ENCODE peak calls at places on chromosomes 7 and 10, in ten cellular contexts. One of them, this sample, is unnamed.

GRCh38 chr10:7592627-7593026 is 74.1 kb downstream of the ITIH5 start:
- DNase-seq in osteoblast: no peak
- DNase-seq in tibial nerve: no peak
- DNase-seq in endothelial cell: no peak
- DNase-seq in GM06990: no peak
- DNase-seq in astrocyte of the cerebellum: no peak
- DNase-seq in glutamatergic neuron: no peak
- DNase-seq in epithelial cell of esophagus: no peak
- DNase-seq in psoas muscle: no peak
- DNase-seq in right atrium auricular region: no peak
- DNase-seq in this sample: no peak

GRCh38 chr10:84537447-84537931 is 209.1 kb downstream of the CCSER2 start:
- DNase-seq in osteoblast: peak; percentile 88
- DNase-seq in tibial nerve: no peak
- DNase-seq in endothelial cell: peak; percentile 47
- DNase-seq in GM06990: peak; percentile 25
- DNase-seq in astrocyte of the cerebellum: peak; percentile 36
- DNase-seq in glutamatergic neuron: peak; percentile 52
- DNase-seq in epithelial cell of esophagus: peak; percentile 68
- DNase-seq in psoas muscle: peak; percentile 53
- DNase-seq in right atrium auricular region: no peak
- DNase-seq in this sample: no peak

GRCh38 chr10:58967551-58968418 is 208.7 kb upstream of the PHYHIPL start:
- DNase-seq in osteoblast: no peak
- DNase-seq in tibial nerve: no peak
- DNase-seq in endothelial cell: peak; percentile 29
- DNase-seq in GM06990: peak; percentile 7
- DNase-seq in astrocyte of the cerebellum: no peak
- DNase-seq in glutamatergic neuron: peak; percentile 64
- DNase-seq in epithelial cell of esophagus: peak; percentile 43
- DNase-seq in psoas muscle: no peak
- DNase-seq in right atrium auricular region: no peak
- DNase-seq in this sample: no peak

GRCh38 chr10:125102216-125102615 is 58.1 kb downstream of the CTBP2 start:
- DNase-seq in osteoblast: no peak
- DNase-seq in tibial nerve: no peak
- DNase-seq in endothelial cell: no peak
- DNase-seq in GM06990: no peak
- DNase-seq in astrocyte of the cerebellum: no peak
- DNase-seq in glutamatergic neuron: peak; percentile 62
- DNase-seq in epithelial cell of esophagus: peak; percentile 71
- DNase-seq in psoas muscle: no peak
- DNase-seq in right atrium auricular region: no peak
- DNase-seq in this sample: no peak

GRCh38 chr10:91077549-91078017 is 142.9 kb upstream of the PCGF5 start:
- DNase-seq in osteoblast: no peak
- DNase-seq in tibial nerve: no peak
- DNase-seq in endothelial cell: no peak
- DNase-seq in GM06990: no peak
- DNase-seq in astrocyte of the cerebellum: no peak
- DNase-seq in glutamatergic neuron: no peak
- DNase-seq in epithelial cell of esophagus: peak; percentile 38
- DNase-seq in psoas muscle: peak; percentile 63
- DNase-seq in right atrium auricular region: peak; percentile 72
- DNase-seq in this sample: no peak

GRCh38 chr10:131178956-131179355 is 132.6 kb downstream of the TCERG1L start:
- DNase-seq in osteoblast: no peak
- DNase-seq in tibial nerve: no peak
- DNase-seq in endothelial cell: no peak
- DNase-seq in GM06990: no peak
- DNase-seq in astrocyte of the cerebellum: no peak
- DNase-seq in glutamatergic neuron: no peak
- DNase-seq in epithelial cell of esophagus: no peak
- DNase-seq in psoas muscle: no peak
- DNase-seq in right atrium auricular region: no peak
- DNase-seq in this sample: peak; percentile 53

GRCh38 chr7:95457947-95458346 is 23.1 kb upstream of the PON2 start:
- DNase-seq in osteoblast: no peak
- DNase-seq in tibial nerve: no peak
- DNase-seq in endothelial cell: no peak
- DNase-seq in GM06990: no peak
- DNase-seq in astrocyte of the cerebellum: no peak
- DNase-seq in glutamatergic neuron: no peak
- DNase-seq in epithelial cell of esophagus: no peak
- DNase-seq in psoas muscle: no peak
- DNase-seq in right atrium auricular region: no peak
- DNase-seq in this sample: no peak

GRCh38 chr7:38025815-38026214 is 105.4 kb downstream of the EPDR1 start:
- DNase-seq in osteoblast: no peak
- DNase-seq in tibial nerve: no peak
- DNase-seq in endothelial cell: no peak
- DNase-seq in GM06990: no peak
- DNase-seq in astrocyte of the cerebellum: no peak
- DNase-seq in glutamatergic neuron: no peak
- DNase-seq in epithelial cell of esophagus: no peak
- DNase-seq in psoas muscle: no peak
- DNase-seq in right atrium auricular region: no peak
- DNase-seq in this sample: no peak

GRCh38 chr10:132962623-132963429 is 20.5 kb upstream of the CFAP46 start:
- DNase-seq in osteoblast: peak; percentile 90
- DNase-seq in tibial nerve: no peak
- DNase-seq in endothelial cell: no peak
- DNase-seq in GM06990: no peak
- DNase-seq in astrocyte of the cerebellum: no peak
- DNase-seq in glutamatergic neuron: no peak
- DNase-seq in epithelial cell of esophagus: no peak
- DNase-seq in psoas muscle: no peak
- DNase-seq in right atrium auricular region: no peak
- DNase-seq in this sample: no peak

GRCh38 chr10:132960651-132961419 is 18.5 kb upstream of the CFAP46 start:
- DNase-seq in osteoblast: peak; percentile 56
- DNase-seq in tibial nerve: no peak
- DNase-seq in endothelial cell: no peak
- DNase-seq in GM06990: no peak
- DNase-seq in astrocyte of the cerebellum: no peak
- DNase-seq in glutamatergic neuron: peak; percentile 22
- DNase-seq in epithelial cell of esophagus: no peak
- DNase-seq in psoas muscle: no peak
- DNase-seq in right atrium auricular region: no peak
- DNase-seq in this sample: no peak

GRCh38 chr10:132963430-132963960 is 21.1 kb upstream of the CFAP46 start:
- DNase-seq in osteoblast: no peak
- DNase-seq in tibial nerve: no peak
- DNase-seq in endothelial cell: no peak
- DNase-seq in GM06990: no peak
- DNase-seq in astrocyte of the cerebellum: no peak
- DNase-seq in glutamatergic neuron: peak; percentile 6
- DNase-seq in epithelial cell of esophagus: no peak
- DNase-seq in psoas muscle: no peak
- DNase-seq in right atrium auricular region: no peak
- DNase-seq in this sample: no peak

GRCh38 chr10:132961420-132961803 is 19.0 kb upstream of the CFAP46 start:
- DNase-seq in osteoblast: no peak
- DNase-seq in tibial nerve: no peak
- DNase-seq in endothelial cell: no peak
- DNase-seq in GM06990: no peak
- DNase-seq in astrocyte of the cerebellum: no peak
- DNase-seq in glutamatergic neuron: no peak
- DNase-seq in epithelial cell of esophagus: no peak
- DNase-seq in psoas muscle: no peak
- DNase-seq in right atrium auricular region: no peak
- DNase-seq in this sample: no peak

DNA sequence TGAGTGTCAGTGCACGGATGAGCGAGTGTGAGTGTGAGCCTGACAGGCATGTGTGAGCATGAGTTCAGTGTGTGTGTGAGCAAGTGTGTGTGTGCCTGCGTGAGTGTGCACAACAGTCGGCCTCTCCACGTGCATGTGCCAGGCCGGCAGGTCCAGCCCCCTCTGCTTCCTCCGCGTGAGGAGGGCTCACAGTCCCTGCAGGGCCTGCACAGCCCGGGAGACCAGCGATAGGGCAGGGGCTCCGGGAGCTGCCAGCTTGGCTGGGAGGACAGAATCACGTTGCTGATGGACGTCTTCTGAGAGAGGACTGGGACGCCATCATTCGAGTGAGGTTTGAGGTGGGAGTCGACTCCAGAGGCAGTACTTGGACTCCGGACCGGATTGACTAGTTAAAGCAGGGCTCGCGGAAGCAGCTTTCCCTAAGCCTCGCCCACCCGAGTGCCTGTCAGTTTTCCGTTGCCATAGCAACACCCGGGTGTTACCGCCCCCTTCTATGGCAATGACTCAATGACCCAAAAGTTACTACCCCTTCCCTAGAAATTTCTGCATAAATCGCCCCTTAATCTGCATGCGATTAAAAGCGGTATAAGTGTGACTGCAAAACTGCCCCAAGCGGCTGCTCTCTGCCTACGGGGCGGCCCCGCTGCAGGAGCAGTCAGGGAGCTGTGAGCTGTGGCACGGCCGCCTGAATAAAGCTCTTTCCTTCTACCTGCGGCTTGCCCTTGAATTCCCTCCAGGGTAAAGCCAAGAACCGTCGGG is 19.7 kb upstream of the CFAP46 start:
- DNase-seq in osteoblast: peak; percentile 98
- DNase-seq in tibial nerve: no peak
- DNase-seq in endothelial cell: peak; percentile 67
- DNase-seq in GM06990: peak; percentile 52
- DNase-seq in astrocyte of the cerebellum: peak; percentile 36
- DNase-seq in glutamatergic neuron: peak; percentile 60
- DNase-seq in epithelial cell of esophagus: peak; percentile 43
- DNase-seq in psoas muscle: peak; percentile 56
- DNase-seq in right atrium auricular region: peak; percentile 83
- DNase-seq in this sample: no peak
- TF ChIP-seq CTCF in osteoblast: peak; percentile 11
- TF ChIP-seq CTCF in tibial nerve: no peak
- TF ChIP-seq CTCF in endothelial cell: no peak
- TF ChIP-seq CTCF in GM06990: peak; percentile 14
- TF ChIP-seq CTCF in astrocyte of the cerebellum: peak; percentile 26
- TF ChIP-seq CTCF in glutamatergic neuron: no peak
- TF ChIP-seq CTCF in epithelial cell of esophagus: no peak
- TF ChIP-seq CTCF in psoas muscle: no peak
- TF ChIP-seq CTCF in right atrium auricular region: no peak
- TF ChIP-seq CTCF in this sample: peak; percentile 34

GRCh38 chr7:157241631-157242030 is 95.2 kb upstream of the DNAJB6 start:
- DNase-seq in osteoblast: no peak
- DNase-seq in tibial nerve: no peak
- DNase-seq in endothelial cell: no peak
- DNase-seq in GM06990: no peak
- DNase-seq in astrocyte of the cerebellum: no peak
- DNase-seq in glutamatergic neuron: no peak
- DNase-seq in epithelial cell of esophagus: no peak
- DNase-seq in psoas muscle: no peak
- DNase-seq in right atrium auricular region: no peak
- DNase-seq in this sample: no peak

GRCh38 chr7:157238087-157238486 is 98.7 kb upstream of the DNAJB6 start:
- DNase-seq in osteoblast: no peak
- DNase-seq in tibial nerve: no peak
- DNase-seq in endothelial cell: no peak
- DNase-seq in GM06990: no peak
- DNase-seq in astrocyte of the cerebellum: no peak
- DNase-seq in glutamatergic neuron: no peak
- DNase-seq in epithelial cell of esophagus: no peak
- DNase-seq in psoas muscle: no peak
- DNase-seq in right atrium auricular region: no peak
- DNase-seq in this sample: no peak

GRCh38 chr7:157234271-157234670 is 95.5 kb downstream of the UBE3C start:
- DNase-seq in osteoblast: no peak
- DNase-seq in tibial nerve: no peak
- DNase-seq in endothelial cell: no peak
- DNase-seq in GM06990: no peak
- DNase-seq in astrocyte of the cerebellum: no peak
- DNase-seq in glutamatergic neuron: no peak
- DNase-seq in epithelial cell of esophagus: no peak
- DNase-seq in psoas muscle: no peak
- DNase-seq in right atrium auricular region: no peak
- DNase-seq in this sample: no peak

GRCh38 chr7:157235357-157236018 is 96.8 kb downstream of the UBE3C start:
- DNase-seq in osteoblast: peak; percentile 82
- DNase-seq in tibial nerve: no peak
- DNase-seq in endothelial cell: no peak
- DNase-seq in GM06990: no peak
- DNase-seq in astrocyte of the cerebellum: peak; percentile 12
- DNase-seq in glutamatergic neuron: no peak
- DNase-seq in epithelial cell of esophagus: peak; percentile 10
- DNase-seq in psoas muscle: no peak
- DNase-seq in right atrium auricular region: no peak
- DNase-seq in this sample: no peak

GRCh38 chr7:157239571-157240270 is 97.1 kb upstream of the DNAJB6 start:
- DNase-seq in osteoblast: no peak
- DNase-seq in tibial nerve: no peak
- DNase-seq in endothelial cell: no peak
- DNase-seq in GM06990: no peak
- DNase-seq in astrocyte of the cerebellum: no peak
- DNase-seq in glutamatergic neuron: no peak
- DNase-seq in epithelial cell of esophagus: no peak
- DNase-seq in psoas muscle: no peak
- DNase-seq in right atrium auricular region: no peak
- DNase-seq in this sample: no peak
- TF ChIP-seq CTCF in osteoblast: no peak
- TF ChIP-seq CTCF in tibial nerve: no peak
- TF ChIP-seq CTCF in endothelial cell: no peak
- TF ChIP-seq CTCF in GM06990: no peak
- TF ChIP-seq CTCF in astrocyte of the cerebellum: no peak
- TF ChIP-seq CTCF in glutamatergic neuron: no peak
- TF ChIP-seq CTCF in epithelial cell of esophagus: no peak
- TF ChIP-seq CTCF in psoas muscle: no peak
- TF ChIP-seq CTCF in right atrium auricular region: no peak
- TF ChIP-seq CTCF in this sample: no peak

GRCh38 chr10:117929321-117930067 is 117.2 kb downstream of the RAB11FIP2 start:
- DNase-seq in osteoblast: no peak
- DNase-seq in tibial nerve: no peak
- DNase-seq in endothelial cell: no peak
- DNase-seq in GM06990: no peak
- DNase-seq in astrocyte of the cerebellum: no peak
- DNase-seq in glutamatergic neuron: no peak
- DNase-seq in epithelial cell of esophagus: no peak
- DNase-seq in psoas muscle: no peak
- DNase-seq in right atrium auricular region: no peak
- DNase-seq in this sample: no peak
- TF ChIP-seq CTCF in osteoblast: no peak
- TF ChIP-seq CTCF in tibial nerve: no peak
- TF ChIP-seq CTCF in endothelial cell: no peak
- TF ChIP-seq CTCF in GM06990: no peak
- TF ChIP-seq CTCF in astrocyte of the cerebellum: no peak
- TF ChIP-seq CTCF in glutamatergic neuron: no peak
- TF ChIP-seq CTCF in epithelial cell of esophagus: no peak
- TF ChIP-seq CTCF in psoas muscle: no peak
- TF ChIP-seq CTCF in right atrium auricular region: no peak
- TF ChIP-seq CTCF in this sample: no peak

DNA sequence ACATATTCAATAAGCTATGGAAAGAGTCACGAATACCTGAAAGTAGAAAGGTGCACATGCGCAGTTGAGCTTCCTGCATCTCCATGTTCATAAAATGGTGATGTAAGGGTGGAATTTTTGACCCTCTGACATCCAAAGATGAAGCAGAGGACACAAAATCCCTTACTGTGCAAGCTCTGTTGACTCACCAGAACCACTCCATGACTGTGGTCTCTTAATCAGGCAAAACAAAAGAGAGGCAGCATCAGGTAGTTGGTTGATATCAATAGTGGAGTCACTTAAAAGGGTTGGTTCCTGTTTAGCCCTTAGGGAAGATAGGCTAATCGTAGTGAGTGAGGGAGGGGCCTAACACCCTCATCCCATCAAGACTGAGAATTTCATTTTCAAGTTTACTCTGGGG is 97.9 kb downstream of the CD36 start:
- DNase-seq in osteoblast: no peak
- DNase-seq in tibial nerve: no peak
- DNase-seq in endothelial cell: no peak
- DNase-seq in GM06990: no peak
- DNase-seq in astrocyte of the cerebellum: no peak
- DNase-seq in glutamatergic neuron: no peak
- DNase-seq in epithelial cell of esophagus: peak; percentile 52
- DNase-seq in psoas muscle: no peak
- DNase-seq in right atrium auricular region: no peak
- DNase-seq in this sample: no peak
- TF ChIP-seq CTCF in osteoblast: no peak
- TF ChIP-seq CTCF in tibial nerve: no peak
- TF ChIP-seq CTCF in endothelial cell: no peak
- TF ChIP-seq CTCF in GM06990: no peak
- TF ChIP-seq CTCF in astrocyte of the cerebellum: no peak
- TF ChIP-seq CTCF in glutamatergic neuron: no peak
- TF ChIP-seq CTCF in epithelial cell of esophagus: no peak
- TF ChIP-seq CTCF in psoas muscle: no peak
- TF ChIP-seq CTCF in right atrium auricular region: no peak
- TF ChIP-seq CTCF in this sample: no peak

This sample was measured in type B pancreatic cell.